ENCODE peak calls at places on chromosomes 2 and 18, in eight cellular contexts. X is endothelial cell; J is naive thymus-derived CD4-positive, alpha-beta T cell; A is fibroblast of lung; O is Karpas-422; F is K562; D is stimulated activated CD4-positive, alpha-beta T cell treated with anti-CD3 and anti-CD28 coated beads, Interleukin-4, amount 100 ng/mL, for 1 hour; L is upper lobe of left lung. Z is an unnamed sample.

GRCh38 chr18:74381621-74382350 is 66.1 kb downstream of the C18orf63 start:
- DNase-seq in X (no peak), J (no peak), A (no peak), O (no peak), F (no peak), D (no peak), L (no peak), Z (no peak)

GRCh38 chr2:231300020-231300721 is 95.3 kb upstream of the B3GNT7 start:
- DNase-seq in X (no peak), J (no peak), A (peak), O (no peak), F (no peak), D (no peak), L (peak), Z (peak)

GRCh38 chr18:3972291-3972985 is 482.7 kb downstream of the DLGAP1 start:
- DNase-seq in X (no peak), J (no peak), A (peak), O (no peak), F (no peak), D (no peak), L (no peak), Z (no peak)

GRCh38 chr18:9984025-9984424 is 70.2 kb downstream of the VAPA start:
- DNase-seq in X (no peak), J (no peak), A (peak), O (no peak), F (no peak), D (no peak), L (no peak), Z (no peak)

GRCh38 chr2:101616411-101616810 is 81.1 kb upstream of the MAP4K4 start:
- DNase-seq in X (no peak), J (no peak), A (peak), O (no peak), F (no peak), D (no peak), L (no peak), Z (no peak)

GRCh38 chr2:239673641-239674040 is 272.8 kb upstream of the HDAC4 start:
- DNase-seq in X (no peak), J (no peak), A (no peak), O (no peak), F (no peak), D (no peak), L (no peak), Z (no peak)

GRCh38 chr2:180657054-180657453 is 323.4 kb upstream of the UBE2E3 start:
- DNase-seq in X (no peak), J (no peak), A (peak), O (no peak), F (no peak), D (no peak), L (no peak), Z (peak)

GRCh38 chr18:65749881-65750280 is 931 bp upstream of the CDH7 start:
- DNase-seq in X (no peak), J (no peak), A (no peak), O (no peak), F (no peak), D (no peak), L (no peak), Z (no peak)

GRCh38 chr2:28613616-28614501 is 118.0 kb downstream of the PLB1 start:
- DNase-seq in X (no peak), J (peak), A (peak), O (no peak), F (no peak), D (peak), L (no peak), Z (peak)

GRCh38 chr2:213242653-213243052 is 41.6 kb upstream of the SPAG16 start:
- DNase-seq in X (no peak), J (no peak), A (no peak), O (no peak), F (no peak), D (no peak), L (no peak), Z (no peak)

GRCh38 chr2:25618676-25619075 is 54.7 kb downstream of the DTNB start:
- DNase-seq in X (no peak), J (no peak), A (peak), O (no peak), F (no peak), D (no peak), L (no peak), Z (peak)

GRCh38 chr2:197889041-197889440 is 84.6 kb downstream of the PLCL1 start:
- DNase-seq in X (no peak), J (peak), A (peak), O (peak), F (peak), D (no peak), L (peak), Z (no peak)

GRCh38 chr2:96147593-96148201 is 2.5 kb upstream of the DUSP2 start:
- DNase-seq in X (no peak), J (no peak), A (no peak), O (peak), F (no peak), D (no peak), L (peak), Z (no peak)

GRCh38 chr2:230412846-230413245 is 3.2 kb upstream of the SP100 start:
- DNase-seq in X (no peak), J (no peak), A (no peak), O (no peak), F (peak), D (no peak), L (no peak), Z (no peak)

GRCh38 chr2:236133410-236134012 is 34.7 kb downstream of the GBX2 start:
- DNase-seq in X (no peak), J (no peak), A (no peak), O (no peak), F (peak), D (no peak), L (no peak), Z (no peak)

GRCh38 chr2:158837645-158838044 is 42.5 kb downstream of the DAPL1 start:
- DNase-seq in X (no peak), J (no peak), A (peak), O (no peak), F (no peak), D (no peak), L (no peak), Z (no peak)

GRCh38 chr2:57701391-57701791 is 345.2 kb upstream of the VRK2 start:
- DNase-seq in X (no peak), J (no peak), A (peak), O (no peak), F (no peak), D (no peak), L (no peak), Z (no peak)

GRCh38 chr2:231684314-231685223 is 23.8 kb upstream of the PTMA start:
- DNase-seq in X (no peak), J (no peak), A (no peak), O (peak), F (no peak), D (no peak), L (no peak), Z (no peak)

GRCh38 chr2:240170354-240170735 is 29.9 kb upstream of the OTOS start:
- DNase-seq in X (no peak), J (no peak), A (peak), O (no peak), F (peak), D (no peak), L (no peak), Z (no peak)

GRCh38 chr2:233241803-233242202 is 9.7 kb upstream of the ATG16L1 start:
- DNase-seq in X (no peak), J (no peak), A (no peak), O (no peak), F (no peak), D (no peak), L (no peak), Z (no peak)

Z was measured in Caki2.